ENCODE peak calls at places on chromosomes 11 and 22, in four cellular contexts. Z, U, V and G are unnamed samples.

GRCh38 chr11:43285826-43286225 is 26.0 kb upstream of the API5 start:
- DNase-seq in U (no peak), V (no peak), Z (no peak), G (no peak)

GRCh38 chr11:46050065-46050464 is 71.2 kb downstream of the PHF21A start:
- DNase-seq in U (no peak), Z (peak; percentile 63), V (peak; percentile 84), G (no peak)

GRCh38 chr11:131290111-131290510 is 80.3 kb upstream of the NTM start:
- DNase-seq in Z (no peak), V (no peak), U (no peak), G (no peak)

GRCh38 chr11:35893796-35894475 is 49.9 kb upstream of the LDLRAD3 start:
- DNase-seq in Z (peak; percentile 72), U (no peak), V (peak; percentile 66), G (no peak)

GRCh38 chr11:125591659-125592304 is 870 bp upstream of the STT3A start:
- DNase-seq in U (peak; percentile 18), Z (peak; percentile 41), V (peak; percentile 25), G (no peak)

GRCh38 chr11:58626915-58627483 is 4.5 kb downstream of the CNTF start:
- DNase-seq in V (peak; percentile 17), Z (no peak), U (no peak), G (no peak)

GRCh38 chr11:77071671-77072605 is 5.2 kb downstream of the CAPN5 start:
- DNase-seq in U (no peak), Z (peak; percentile 49), V (peak; percentile 19), G (no peak)

GRCh38 chr11:88594274-88594950 is 256.9 kb upstream of the CTSC start:
- DNase-seq in Z (no peak), V (no peak), U (no peak), G (no peak)

GRCh38 chr22:24455751-24456426 is 28.5 kb downstream of the ADORA2A start:
- DNase-seq in V (no peak), U (no peak), Z (no peak), G (no peak)

GRCh38 chr11:131661137-131661536 is 290.7 kb downstream of the NTM start:
- DNase-seq in U (no peak), V (peak; percentile 21), Z (peak; percentile 8), G (no peak)

GRCh38 chr22:38890377-38890776 is 18.4 kb upstream of the CBX6 start:
- DNase-seq in Z (no peak), U (no peak), V (no peak), G (no peak)

GRCh38 chr22:45917146-45917545 is 59.8 kb downstream of the WNT7B start:
- DNase-seq in U (no peak), V (no peak), Z (no peak), G (no peak)

GRCh38 chr11:132300283-132300682 is 929.9 kb downstream of the NTM start:
- DNase-seq in Z (no peak), V (no peak), U (no peak), G (peak; percentile 1)

GRCh38 chr11:18699848-18700261 is 1.3 kb downstream of the TMEM86A start:
- DNase-seq in Z (no peak), V (no peak), U (no peak), G (no peak)

GRCh38 chr22:33578752-33579151 is 341.5 kb downstream of the LARGE1 start:
- DNase-seq in V (no peak), U (no peak), Z (no peak), G (no peak)

GRCh38 chr11:123111465-123111864 is 49.5 kb upstream of the HSPA8 start:
- DNase-seq in U (no peak), Z (peak; percentile 63), V (peak; percentile 65), G (peak; percentile 34)

GRCh38 chr11:112965601-112966125 is 4.4 kb downstream of the NCAM1 start:
- DNase-seq in Z (no peak), U (no peak), V (no peak), G (no peak)

GRCh38 chr11:84136926-84137325 is 850.8 kb upstream of the CCDC90B start:
- DNase-seq in Z (no peak), V (no peak), U (no peak), G (no peak)

GRCh38 chr22:35995772-35996171 is 32.9 kb downstream of the RBFOX2 start:
- DNase-seq in U (no peak), Z (peak; percentile 98), V (peak; percentile 99), G (no peak)

GRCh38 chr11:78548911-78549572 is 25.6 kb downstream of the NARS2 start:
- DNase-seq in Z (no peak), V (no peak), U (no peak), G (no peak)

GRCh38 chr11:47280860-47281259 is 10.9 kb downstream of the MADD start:
- DNase-seq in Z (no peak), U (no peak), V (no peak), G (no peak)

GRCh38 chr11:34495724-34496377 is 17.7 kb downstream of the ELF5 start:
- DNase-seq in U (no peak), V (no peak), Z (no peak), G (no peak)

GRCh38 chr11:103085758-103086365 is 6.1 kb downstream of the DCUN1D5 start:
- DNase-seq in V (no peak), Z (peak; percentile 35), U (no peak), G (no peak)

GRCh38 chr22:39336411-39336810 is 13.4 kb upstream of the SYNGR1 start:
- DNase-seq in V (no peak), Z (no peak), U (no peak), G (no peak)

GRCh38 chr11:5071815-5072214 is 2.4 kb downstream of the OR52E1 start:
- DNase-seq in V (no peak), U (no peak), Z (peak; percentile 25), G (no peak)

GRCh38 chr11:90845126-90845525 is 622.3 kb upstream of the CHORDC1 start:
- DNase-seq in V (peak; percentile 1), Z (no peak), U (no peak), G (no peak)

GRCh38 chr22:42286205-42286604 is 15.8 kb upstream of the TCF20 start:
- DNase-seq in U (no peak), V (no peak), Z (no peak), G (peak; percentile 96)

GRCh38 chr22:19853879-19854777 is 546 bp downstream of the GNB1L start:
- DNase-seq in V (peak; percentile 18), Z (no peak), U (no peak), G (no peak)

GRCh38 chr22:49502126-49502826 is 325.4 kb downstream of the BRD1 start:
- DNase-seq in Z (peak; percentile 24), U (no peak), V (peak; percentile 1), G (peak; percentile 89)

GRCh38 chr11:28922351-28922981 is 814.3 kb downstream of the METTL15 start:
- DNase-seq in U (no peak), V (no peak), Z (peak; percentile 13), G (no peak)

GRCh38 chr11:34926101-34926830 is 9.8 kb downstream of the PDHX start:
- DNase-seq in Z (peak; percentile 65), V (peak; percentile 76), U (peak; percentile 7), G (peak; percentile 51)

GRCh38 chr11:13462311-13462927 is 603 bp downstream of the BTBD10 start:
- DNase-seq in V (peak; percentile 20), U (peak; percentile 54), Z (peak; percentile 24), G (peak; percentile 32)

GRCh38 chr22:20031732-20032406 is 11.0 kb downstream of the TANGO2 start:
- DNase-seq in U (peak; percentile 42), V (no peak), Z (no peak), G (no peak)

GRCh38 chr11:44171518-44171917 is 76.0 kb downstream of the EXT2 start:
- DNase-seq in V (no peak), U (no peak), Z (no peak), G (no peak)

GRCh38 chr11:118917488-118918127 is 8.1 kb downstream of the BCL9L start:
- DNase-seq in U (peak; percentile 58), V (peak; percentile 95), Z (peak; percentile 96), G (no peak)

GRCh38 chr22:44331881-44332714 is 19.3 kb upstream of the SHISAL1 start:
- DNase-seq in U (no peak), Z (no peak), V (peak; percentile 17), G (no peak)
- H3K4me3 ChIP-seq in U (no peak overlapping the region), Z (no peak overlapping the region), V (no peak overlapping the region), G (no peak overlapping the region)

GRCh38 chr11:134541355-134541754 is 129.3 kb upstream of the B3GAT1 start:
- DNase-seq in Z (no peak), U (no peak), V (no peak), G (no peak)
- H3K4me3 ChIP-seq in Z (no peak overlapping the region), U (no peak overlapping the region), V (no peak overlapping the region), G (no peak overlapping the region)

DNA sequence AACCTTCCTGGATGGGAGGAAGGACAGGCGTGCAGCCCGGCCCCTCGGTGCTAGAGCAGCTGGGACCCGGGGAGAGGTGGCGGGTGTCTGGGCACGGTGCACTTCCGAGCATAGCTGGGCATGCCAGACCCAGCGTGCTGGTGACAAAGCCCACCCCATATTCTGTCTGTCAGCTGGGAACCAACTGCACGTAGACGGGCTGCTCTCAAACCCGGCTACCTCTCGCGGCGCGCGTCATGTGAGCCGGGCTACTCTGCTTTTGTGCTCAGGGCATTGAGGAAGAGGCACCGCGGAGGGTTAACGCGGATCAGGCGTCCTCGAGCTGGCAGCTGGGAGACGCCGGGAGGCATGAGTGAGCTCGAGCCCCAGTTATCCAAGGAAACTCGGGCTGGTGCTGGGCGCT is 425.8 kb downstream of the SHANK2 start:
- DNase-seq in U (no peak), Z (no peak), V (no peak), G (no peak)
- H3K4me3 ChIP-seq in U (no peak overlapping the region), Z (no peak overlapping the region), V (no peak overlapping the region), G (no peak overlapping the region)

DNA sequence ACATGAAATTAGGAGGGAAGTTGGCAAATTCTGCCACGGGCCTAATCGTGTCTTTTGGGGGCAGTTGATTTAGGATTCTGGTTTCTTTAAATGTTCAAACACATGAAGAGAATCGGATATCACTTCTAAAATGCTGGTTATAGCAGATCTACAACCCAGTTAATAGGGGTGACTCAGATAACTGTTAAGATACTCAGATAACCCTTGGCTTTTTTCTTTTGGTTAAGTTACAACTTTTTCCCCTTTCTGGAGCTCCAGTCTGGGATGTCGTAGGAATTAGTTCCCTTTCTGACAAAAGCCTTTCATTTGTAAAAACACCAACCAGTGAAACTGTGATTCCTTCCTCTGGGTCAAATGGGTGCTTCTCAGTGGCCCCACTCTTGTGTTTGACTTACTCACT is 976 bp downstream of the DEPDC7 start:
- DNase-seq in Z (no peak), U (no peak), V (no peak), G (no peak)
- H3K4me3 ChIP-seq in Z (peak overlapping the region; percentile 55), U (peak overlapping the region; percentile 61), V (peak overlapping the region; percentile 41), G (no peak overlapping the region)

DNA sequence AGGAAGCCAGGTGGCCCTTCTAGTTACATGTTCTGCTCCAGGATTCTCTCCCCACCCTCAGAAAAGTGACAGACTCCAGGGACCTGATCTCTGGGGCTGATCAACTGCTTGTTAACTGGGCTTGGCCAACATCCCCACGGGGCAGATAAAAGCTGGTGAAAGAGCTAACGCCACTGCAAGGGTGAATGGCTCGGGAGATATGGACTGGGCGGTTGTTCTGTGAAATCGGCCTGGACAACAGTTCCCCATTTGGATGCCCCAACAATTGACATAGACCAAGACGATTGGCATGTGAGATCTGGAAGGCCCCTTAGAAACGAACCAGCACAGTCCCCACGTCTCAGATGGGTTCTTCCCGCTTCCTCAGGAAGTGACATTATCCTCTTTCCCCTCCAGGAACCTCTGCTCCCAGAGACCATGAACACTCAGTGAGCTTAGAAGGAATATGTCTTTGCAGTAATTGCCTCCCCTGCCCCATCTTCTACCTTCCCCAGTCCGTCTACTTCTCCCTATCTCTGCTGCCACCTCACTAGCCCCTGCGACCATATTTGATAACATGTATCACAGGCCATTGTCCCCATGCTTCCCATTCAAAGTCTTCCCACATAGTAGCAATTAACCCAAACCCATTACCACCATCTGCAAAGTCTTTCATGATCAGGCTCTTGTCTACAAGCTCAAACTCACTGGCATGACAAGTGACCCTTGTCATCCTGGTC is 5.6 kb upstream of the PRG2 start:
- DNase-seq in V (no peak), Z (no peak), U (no peak), G (no peak)
- H3K4me3 ChIP-seq in V (no peak overlapping the region), Z (no peak overlapping the region), U (no peak overlapping the region), G (no peak overlapping the region)